ENCODE peak calls at places on chromosomes 3 and 15, in four cellular contexts. One of them, this sample, is unnamed.

GRCh38 chr3:168250415-168250861 is 154.7 kb upstream of the GOLIM4 start:
- DNase-seq in K562: no peak
- DNase-seq in GM12891: no peak
- DNase-seq in GM12878: no peak
- DNase-seq in this sample: no peak

GRCh38 chr3:72338082-72338941 is 509.9 kb downstream of the SHQ1 start:
- DNase-seq in K562: no peak
- DNase-seq in GM12891: no peak
- DNase-seq in GM12878: no peak
- DNase-seq in this sample: no peak

GRCh38 chr15:82305621-82306048 is 43.0 kb downstream of the SAXO2 start:
- DNase-seq in K562: no peak
- DNase-seq in GM12891: no peak
- DNase-seq in GM12878: no peak
- DNase-seq in this sample: no peak

GRCh38 chr15:89002281-89002761 is 85.9 kb upstream of the ABHD2 start:
- DNase-seq in K562: peak
- DNase-seq in GM12891: no peak
- DNase-seq in GM12878: peak
- DNase-seq in this sample: no peak

GRCh38 chr3:123068227-123069020 is 1.6 kb downstream of the PDIA5 start:
- DNase-seq in K562: peak
- DNase-seq in GM12891: no peak
- DNase-seq in GM12878: no peak
- DNase-seq in this sample: no peak

GRCh38 chr3:149449799-149450198 is 24.7 kb upstream of the TM4SF4 start:
- DNase-seq in K562: no peak
- DNase-seq in GM12891: no peak
- DNase-seq in GM12878: no peak
- DNase-seq in this sample: no peak

GRCh38 chr3:105385868-105386508 is 19.3 kb downstream of the ALCAM start:
- DNase-seq in K562: no peak
- DNase-seq in GM12891: no peak
- DNase-seq in GM12878: no peak
- DNase-seq in this sample: no peak

GRCh38 chr3:192845196-192845855 is 72.3 kb downstream of the MB21D2 start:
- DNase-seq in K562: no peak
- DNase-seq in GM12891: no peak
- DNase-seq in GM12878: no peak
- DNase-seq in this sample: no peak

GRCh38 chr3:14377838-14378169 is 24.6 kb upstream of the SLC6A6 start:
- DNase-seq in K562: no peak
- DNase-seq in GM12891: no peak
- DNase-seq in GM12878: peak
- DNase-seq in this sample: peak

GRCh38 chr3:47855461-47856383 is 52.8 kb downstream of the DHX30 start:
- DNase-seq in K562: no peak
- DNase-seq in GM12891: no peak
- DNase-seq in GM12878: no peak
- DNase-seq in this sample: no peak

GRCh38 chr3:51434746-51435323 is 43.8 kb downstream of the RBM15B start:
- DNase-seq in K562: peak
- DNase-seq in GM12891: peak
- DNase-seq in GM12878: peak
- DNase-seq in this sample: peak

GRCh38 chr3:20622304-20622703 is 436.3 kb upstream of the SGO1 start:
- DNase-seq in K562: no peak
- DNase-seq in GM12891: no peak
- DNase-seq in GM12878: no peak
- DNase-seq in this sample: no peak

GRCh38 chr3:107369791-107370190 is 7.4 kb upstream of the CCDC54 start:
- DNase-seq in K562: no peak
- DNase-seq in GM12891: no peak
- DNase-seq in GM12878: no peak
- DNase-seq in this sample: no peak

GRCh38 chr3:28244471-28244870 is 3.1 kb downstream of the CMC1 start:
- DNase-seq in K562: no peak
- DNase-seq in GM12891: no peak
- DNase-seq in GM12878: no peak
- DNase-seq in this sample: peak

GRCh38 chr3:197373096-197373495 is 74.7 kb upstream of the DLG1 start:
- DNase-seq in K562: no peak
- DNase-seq in GM12891: no peak
- DNase-seq in GM12878: no peak
- DNase-seq in this sample: no peak

GRCh38 chr15:67147410-67147949 is 82.1 kb downstream of the SMAD3 start:
- DNase-seq in K562: no peak
- DNase-seq in GM12891: no peak
- DNase-seq in GM12878: no peak
- DNase-seq in this sample: no peak

GRCh38 chr15:67148196-67148701 is 82.8 kb downstream of the SMAD3 start:
- DNase-seq in K562: no peak
- DNase-seq in GM12891: no peak
- DNase-seq in GM12878: no peak
- DNase-seq in this sample: peak

GRCh38 chr15:67146214-67146613 is 80.8 kb downstream of the SMAD3 start:
- DNase-seq in K562: no peak
- DNase-seq in GM12891: no peak
- DNase-seq in GM12878: no peak
- DNase-seq in this sample: no peak

GRCh38 chr15:67145710-67146109 is 80.3 kb downstream of the SMAD3 start:
- DNase-seq in K562: no peak
- DNase-seq in GM12891: no peak
- DNase-seq in GM12878: no peak
- DNase-seq in this sample: no peak

DNA sequence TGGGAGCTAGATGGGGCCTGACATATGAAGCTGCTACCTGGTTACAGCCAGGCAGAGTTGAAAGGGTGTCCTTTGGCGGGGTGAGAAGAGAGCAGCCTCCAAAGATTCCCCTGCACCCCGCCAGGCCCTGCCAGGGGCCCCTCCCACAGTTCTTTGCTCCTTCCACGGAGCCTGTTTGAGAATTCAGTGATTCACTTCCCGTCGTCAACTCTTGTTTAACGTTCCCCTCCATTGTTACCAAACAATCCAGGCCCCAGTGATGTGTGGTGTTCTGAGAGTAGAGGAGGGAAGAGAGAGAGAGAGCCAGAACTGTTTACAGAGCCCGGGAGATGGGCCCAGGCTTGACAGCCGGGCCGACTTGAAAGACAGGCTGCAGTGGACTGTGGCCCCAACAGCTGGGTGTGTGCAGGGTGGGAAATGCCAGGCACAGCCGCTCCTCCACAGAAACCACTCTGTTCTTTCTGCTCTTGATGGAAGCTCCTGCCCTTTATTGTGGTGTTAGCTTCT is 81.5 kb downstream of the SMAD3 start:
- DNase-seq in K562: no peak
- DNase-seq in GM12891: no peak
- DNase-seq in GM12878: no peak
- DNase-seq in this sample: no peak
- TF ChIP-seq SPI1 in K562: no peak
- TF ChIP-seq SPI1 in GM12891: no peak
- TF ChIP-seq SPI1 in GM12878: no peak
- TF ChIP-seq SPI1 in this sample: no peak

DNA sequence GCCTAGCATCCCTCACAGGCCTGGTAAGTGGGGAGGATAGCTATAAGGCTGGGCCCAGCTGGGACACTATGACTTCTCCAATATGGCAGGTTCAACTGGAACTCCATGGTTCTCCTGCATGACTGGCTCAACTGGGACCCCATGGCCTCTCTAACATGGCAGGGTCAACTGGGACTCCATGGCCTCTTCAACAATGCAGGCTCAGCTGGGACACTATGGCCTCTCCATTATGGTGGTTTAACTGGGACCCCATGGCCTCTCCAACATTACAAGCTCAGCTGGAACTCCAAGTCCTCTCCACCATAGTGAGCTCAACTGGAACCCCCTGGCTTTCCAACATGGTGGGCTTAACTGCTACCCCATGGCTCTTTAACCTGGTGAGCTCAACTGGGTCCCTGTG is 58.2 kb upstream of the SEC61A1 start:
- DNase-seq in K562: no peak
- DNase-seq in GM12891: no peak
- DNase-seq in GM12878: no peak
- DNase-seq in this sample: no peak
- TF ChIP-seq SPI1 in K562: no peak
- TF ChIP-seq SPI1 in GM12891: no peak
- TF ChIP-seq SPI1 in GM12878: no peak
- TF ChIP-seq SPI1 in this sample: no peak

DNA sequence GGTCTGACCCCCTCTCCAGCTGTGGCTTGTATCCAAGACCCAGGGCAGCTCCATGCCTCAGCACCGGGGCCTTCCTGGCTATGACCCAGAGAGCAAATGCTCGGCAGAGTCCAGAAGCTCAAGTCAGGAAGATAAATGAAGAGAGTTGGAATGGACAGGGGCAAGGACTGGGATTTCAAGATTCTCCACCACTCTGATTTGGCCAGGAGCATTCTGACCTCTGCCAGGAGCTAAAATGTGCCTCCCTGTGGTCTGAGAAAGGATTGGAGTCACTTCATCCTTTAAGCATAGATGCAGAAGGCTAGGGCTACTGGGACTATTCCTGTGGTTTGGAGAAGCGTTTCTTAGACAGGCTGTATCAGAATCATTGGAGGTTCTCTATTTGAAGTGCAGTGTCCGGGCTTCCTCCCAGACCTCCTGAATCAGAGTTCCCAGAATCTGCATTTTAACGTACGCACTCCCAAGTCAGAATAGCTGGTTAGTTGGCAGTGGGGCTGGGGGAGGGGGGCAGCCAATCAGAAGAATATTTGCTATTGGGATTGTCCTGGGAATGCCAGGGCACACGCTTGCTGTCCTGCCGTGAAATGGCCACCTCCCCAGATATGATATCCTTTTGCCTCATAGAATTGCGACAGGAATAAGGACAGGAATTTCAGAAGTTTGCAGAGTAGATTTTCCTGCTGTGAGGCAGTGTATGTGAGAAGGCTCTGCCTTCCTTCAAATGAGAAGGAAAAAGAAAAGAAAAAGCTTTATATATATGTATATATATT is 57.4 kb downstream of the HRH1 start:
- DNase-seq in K562: no peak
- DNase-seq in GM12891: no peak
- DNase-seq in GM12878: no peak
- DNase-seq in this sample: no peak
- TF ChIP-seq SPI1 in K562: no peak
- TF ChIP-seq SPI1 in GM12891: no peak
- TF ChIP-seq SPI1 in GM12878: no peak
- TF ChIP-seq SPI1 in this sample: no peak

GRCh38 chr15:69537888-69538287 is 85.3 kb downstream of the RPLP1 start:
- DNase-seq in K562: no peak
- DNase-seq in GM12891: no peak
- DNase-seq in GM12878: no peak
- DNase-seq in this sample: no peak

GRCh38 chr15:69537085-69537484 is 84.5 kb downstream of the RPLP1 start:
- DNase-seq in K562: no peak
- DNase-seq in GM12891: no peak
- DNase-seq in GM12878: no peak
- DNase-seq in this sample: no peak

GRCh38 chr15:69540622-69541021 is 88.0 kb downstream of the RPLP1 start:
- DNase-seq in K562: no peak
- DNase-seq in GM12891: no peak
- DNase-seq in GM12878: no peak
- DNase-seq in this sample: no peak

GRCh38 chr15:69538381-69538780 is 85.8 kb downstream of the RPLP1 start:
- DNase-seq in K562: no peak
- DNase-seq in GM12891: no peak
- DNase-seq in GM12878: no peak
- DNase-seq in this sample: no peak

DNA sequence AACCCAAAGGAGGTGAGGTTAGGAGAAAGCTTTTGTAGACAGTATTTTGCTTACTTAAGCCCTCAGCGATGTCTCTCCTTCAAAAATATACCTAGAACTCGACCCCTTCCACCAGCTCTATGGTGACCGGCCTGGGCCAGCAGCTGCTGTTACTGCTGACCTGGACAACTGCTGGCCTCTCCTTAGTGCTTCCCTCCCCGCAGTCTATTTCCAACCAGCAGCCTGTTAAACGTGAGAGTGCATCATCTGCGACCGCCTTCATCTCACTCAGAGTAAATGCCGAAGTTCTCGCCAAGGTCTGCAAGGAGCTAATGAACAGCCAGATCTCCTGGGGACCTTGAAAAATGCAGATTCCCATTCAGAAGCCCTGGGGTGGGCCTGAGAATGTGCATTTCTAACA is 86.7 kb downstream of the RPLP1 start:
- DNase-seq in K562: no peak
- DNase-seq in GM12891: no peak
- DNase-seq in GM12878: no peak
- DNase-seq in this sample: no peak
- TF ChIP-seq SPI1 in K562: no peak
- TF ChIP-seq SPI1 in GM12891: no peak
- TF ChIP-seq SPI1 in GM12878: no peak
- TF ChIP-seq SPI1 in this sample: no peak

DNA sequence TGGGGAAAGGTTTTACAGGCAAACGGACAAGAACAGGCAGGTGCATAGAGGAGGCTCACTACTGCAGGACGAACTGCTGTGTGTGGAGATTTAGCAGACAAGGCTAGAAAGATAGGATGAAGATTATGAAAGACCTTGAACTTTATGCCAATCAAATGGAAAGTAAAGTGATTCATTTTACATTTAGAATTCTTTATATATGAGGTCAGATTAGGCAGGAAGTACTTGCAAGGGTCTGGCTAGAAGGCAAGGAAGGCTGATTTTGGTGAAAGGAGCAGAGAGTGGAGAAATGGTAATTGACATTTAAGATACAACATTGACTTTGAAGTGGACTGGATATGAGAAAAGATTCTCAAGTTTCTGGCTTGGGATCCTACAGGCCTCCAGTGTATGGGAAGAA is 33.6 kb downstream of the PLSCR4 start:
- DNase-seq in K562: no peak
- DNase-seq in GM12891: no peak
- DNase-seq in GM12878: no peak
- DNase-seq in this sample: no peak
- TF ChIP-seq SPI1 in K562: no peak
- TF ChIP-seq SPI1 in GM12891: no peak
- TF ChIP-seq SPI1 in GM12878: no peak
- TF ChIP-seq SPI1 in this sample: no peak

GRCh38 chr15:61155741-61156700 is 73.1 kb downstream of the RORA start:
- DNase-seq in K562: peak
- DNase-seq in GM12891: no peak
- DNase-seq in GM12878: no peak
- DNase-seq in this sample: no peak

GRCh38 chr15:61159901-61160300 is 69.2 kb downstream of the RORA start:
- DNase-seq in K562: no peak
- DNase-seq in GM12891: no peak
- DNase-seq in GM12878: no peak
- DNase-seq in this sample: no peak

DNA sequence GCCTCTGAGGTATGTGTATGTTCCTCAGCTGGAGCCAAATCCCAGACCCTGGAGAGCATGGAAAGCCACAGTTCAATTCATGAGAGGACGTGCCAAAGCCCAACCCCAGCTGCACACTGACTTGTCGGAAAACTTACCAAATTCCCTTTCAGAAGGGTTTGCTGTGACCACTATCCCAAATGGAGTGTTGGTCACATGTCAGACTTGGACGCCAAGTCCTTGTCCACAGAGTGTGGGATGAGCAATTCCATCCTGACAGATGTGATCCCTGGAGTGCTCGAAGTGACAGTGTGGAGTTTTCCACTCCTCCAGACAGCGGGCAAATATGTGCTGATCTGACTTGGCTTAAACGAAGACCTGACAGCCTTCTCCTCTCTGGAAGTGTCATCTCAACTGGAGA is 71.2 kb downstream of the RORA start:
- DNase-seq in K562: no peak
- DNase-seq in GM12891: no peak
- DNase-seq in GM12878: no peak
- DNase-seq in this sample: no peak
- TF ChIP-seq SPI1 in K562: no peak
- TF ChIP-seq SPI1 in GM12891: no peak
- TF ChIP-seq SPI1 in GM12878: no peak
- TF ChIP-seq SPI1 in this sample: no peak

This sample was measured in HL-60.